ENCODE peak calls at places on chromosomes 1 and 21, in four cellular contexts. U is HepG2, R is K562, D is H1. K is an unnamed sample.

GRCh38 chr1:89587728-89588127 is 45.2 kb upstream of the LRRC8C start:
- DNase-seq in U (peak), R (no peak), D (no peak), K (no peak)

GRCh38 chr1:38444770-38445442 is 398.3 kb upstream of the POU3F1 start:
- DNase-seq in U (no peak), R (no peak), D (no peak), K (no peak)

GRCh38 chr1:10901091-10901893 is 104.8 kb upstream of the CASZ1 start:
- DNase-seq in U (no peak), R (no peak), D (no peak), K (no peak)

GRCh38 chr1:76084029-76084627 is 9.6 kb downstream of the ST6GALNAC3 start:
- DNase-seq in U (no peak), R (no peak), D (no peak), K (no peak)

GRCh38 chr1:41525891-41526587 is 41.6 kb upstream of the EDN2 start:
- DNase-seq in U (no peak), R (no peak), D (no peak), K (no peak)

GRCh38 chr1:227043755-227044154 is 103.7 kb downstream of the COQ8A start:
- DNase-seq in U (no peak), R (peak), D (no peak), K (no peak)

GRCh38 chr1:3403388-3404179 is 50.9 kb upstream of the ARHGEF16 start:
- DNase-seq in U (peak), R (no peak), D (peak), K (no peak)

GRCh38 chr1:230426246-230427101 is at the start of gene PGBD5:
- DNase-seq in U (peak), R (peak), D (peak), K (peak)

GRCh38 chr21:25176637-25177412 is 430.5 kb downstream of the MRPL39 start:
- DNase-seq in U (no peak), R (no peak), D (no peak), K (no peak)

DNA sequence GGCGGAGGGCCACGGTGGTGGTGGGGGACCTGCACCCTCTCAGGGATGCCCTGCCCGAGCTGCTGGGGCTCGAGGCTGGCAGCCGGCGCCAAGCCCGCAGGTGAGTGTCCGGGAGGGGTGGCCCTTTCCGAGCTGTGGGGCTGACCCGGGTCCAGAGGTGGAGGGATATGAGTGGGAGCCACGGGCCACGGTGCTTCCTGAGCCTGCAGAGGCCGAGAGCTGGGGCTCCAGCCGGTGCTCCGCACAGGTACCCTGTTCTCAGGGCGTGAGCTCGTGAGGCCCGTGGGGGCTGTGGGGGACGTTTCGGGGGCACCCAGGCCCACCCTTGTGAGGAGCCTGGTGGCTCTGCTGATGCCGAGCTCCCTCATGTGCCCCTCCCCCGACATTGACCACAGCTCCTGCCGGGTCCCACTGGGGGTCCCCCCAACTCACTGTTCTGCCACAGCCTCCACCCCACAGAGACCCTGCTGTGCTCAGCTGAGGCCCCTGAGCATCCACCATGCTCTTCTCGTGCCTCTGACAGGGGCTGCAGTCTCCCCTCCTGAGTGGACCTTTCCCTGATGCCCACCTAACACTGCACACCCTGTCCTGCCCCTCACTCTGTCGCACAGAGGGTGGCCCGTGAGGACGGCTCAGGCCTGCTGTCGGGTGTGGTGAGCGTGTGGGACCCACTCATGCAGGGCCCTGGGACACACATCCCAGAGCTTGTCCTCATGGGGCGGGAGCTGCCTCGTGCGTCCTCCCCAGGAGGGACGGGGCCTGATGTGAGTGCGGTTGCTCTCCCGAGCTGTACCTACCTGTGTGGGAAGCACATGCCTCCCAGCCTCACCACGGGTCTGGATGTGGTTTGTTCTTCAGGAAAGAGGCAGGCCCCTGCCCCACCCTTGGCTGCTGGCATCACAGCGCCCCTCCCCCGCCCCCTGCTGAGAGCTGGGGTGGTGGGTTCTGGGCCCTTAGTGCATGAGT is 27.5 kb downstream of the SLX9 start:
- DNase-seq in U (no peak), R (no peak), D (no peak), K (no peak)
- TF ChIP-seq EZH2 in U (no peak), R (no peak), D (no peak), K (no peak)

GRCh38 chr1:31839662-31840343 is 24.0 kb upstream of the SPOCD1 start:
- DNase-seq in U (no peak), R (no peak), D (no peak), K (no peak)

GRCh38 chr1:31848381-31848897 is 32.6 kb upstream of the SPOCD1 start:
- DNase-seq in U (no peak), R (no peak), D (no peak), K (no peak)

GRCh38 chr1:31837441-31838158 is 21.8 kb upstream of the SPOCD1 start:
- DNase-seq in U (no peak), R (no peak), D (no peak), K (no peak)

GRCh38 chr1:31846484-31846883 is 30.7 kb upstream of the SPOCD1 start:
- DNase-seq in U (no peak), R (no peak), D (no peak), K (no peak)

GRCh38 chr1:31843506-31843905 is 27.7 kb upstream of the SPOCD1 start:
- DNase-seq in U (no peak), R (no peak), D (no peak), K (peak)
- TF ChIP-seq JUN in U (no peak), R (no peak), D (no peak), K (no peak)

GRCh38 chr21:42299324-42300044 is 15.7 kb downstream of the TFF3 start:
- DNase-seq in U (no peak), R (no peak), D (no peak), K (no peak)

GRCh38 chr21:42300045-42300583 is 15.1 kb downstream of the TFF3 start:
- DNase-seq in U (no peak), R (no peak), D (no peak), K (no peak)

GRCh38 chr21:42297372-42297771 is 17.8 kb downstream of the TFF3 start:
- DNase-seq in U (no peak), R (no peak), D (no peak), K (no peak)

GRCh38 chr21:42298237-42298636 is 17.0 kb downstream of the TFF3 start:
- DNase-seq in U (no peak), R (no peak), D (no peak), K (no peak)

DNA sequence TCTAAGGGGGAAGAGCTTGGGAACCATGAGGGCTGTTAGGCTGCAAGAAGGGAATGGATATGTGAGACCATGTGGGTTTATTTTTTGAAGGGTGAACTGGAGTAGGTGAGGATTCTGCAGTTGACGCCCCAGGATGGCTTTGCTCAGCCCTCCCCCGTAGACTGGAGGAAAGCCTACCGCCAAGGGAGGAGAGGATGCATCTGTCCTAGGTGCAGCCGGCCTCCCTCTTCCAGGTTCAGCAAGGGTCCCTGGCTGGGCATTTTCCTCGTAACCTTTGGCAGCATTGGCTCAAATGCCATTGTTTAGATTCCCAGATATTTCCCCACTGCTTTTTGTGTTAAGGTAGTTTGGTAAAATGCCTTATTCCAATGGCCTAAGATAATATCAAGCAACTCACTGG is 16.6 kb downstream of the TFF3 start:
- DNase-seq in U (no peak), R (no peak), D (no peak), K (no peak)
- TF ChIP-seq EZH2 in U (no peak), R (no peak), D (no peak), K (no peak)

GRCh38 chr1:161921990-161922389 is 101.7 kb downstream of the OLFML2B start:
- DNase-seq in U (no peak), R (no peak), D (no peak), K (peak)
- TF ChIP-seq JUN in U (no peak), R (no peak), D (no peak), K (peak)

GRCh38 chr1:172051898-172052297 is 210.6 kb downstream of the DNM3 start:
- DNase-seq in U (no peak), R (no peak), D (no peak), K (no peak)

GRCh38 chr1:172054172-172054571 is 212.9 kb downstream of the DNM3 start:
- DNase-seq in U (no peak), R (no peak), D (no peak), K (no peak)
- TF ChIP-seq EZH2 in U (no peak), R (no peak), D (no peak), K (no peak)

K was measured in endothelial cell of umbilical vein.